ENCODE peak calls at places on chromosomes 11 and 22, in eight cellular contexts. B, X, O, F, W, J, C and D are unnamed samples.

GRCh38 chr22:27857441-27857840 is 55.9 kb upstream of the MN1 start:
- DNase-seq in W (peak), O (no peak), B (no peak), F (no peak), X (peak), C (no peak), J (no peak), D (no peak)

GRCh38 chr11:123382555-123383074 is 47.5 kb upstream of the GRAMD1B start:
- DNase-seq in X (no peak), O (no peak), F (no peak), W (no peak), J (no peak), C (no peak), B (no peak), D (no peak)

GRCh38 chr11:47886096-47886495 is 37.9 kb upstream of the NUP160 start:
- DNase-seq in F (no peak), O (no peak), W (peak), B (peak), C (peak), J (no peak), X (peak), D (no peak)

GRCh38 chr22:23913306-23913660 is 19.1 kb downstream of the MIF start:
- DNase-seq in B (no peak), X (no peak), W (no peak), O (no peak), F (no peak), C (no peak), J (no peak), D (no peak)

GRCh38 chr11:113618360-113618759 is 87.7 kb downstream of the TMPRSS5 start:
- DNase-seq in F (no peak), C (peak), X (peak), B (no peak), O (no peak), J (no peak), W (no peak), D (no peak)

GRCh38 chr22:41382098-41382578 is 396 bp downstream of the TEF start:
- DNase-seq in F (no peak), C (no peak), J (no peak), X (peak), W (no peak), B (peak), O (peak), D (peak)

GRCh38 chr11:59267738-59268475 is 55.2 kb upstream of the MPEG1 start:
- DNase-seq in B (no peak), X (no peak), W (no peak), F (no peak), J (no peak), O (no peak), C (no peak), D (no peak)

GRCh38 chr22:20494978-20495860 is at the start of gene KLHL22:
- DNase-seq in W (no peak), O (no peak), B (no peak), C (no peak), X (peak), J (no peak), F (no peak), D (peak)

GRCh38 chr11:11313426-11313825 is 39.6 kb downstream of the CSNK2A3 start:
- DNase-seq in C (peak), J (no peak), B (no peak), X (peak), F (no peak), O (no peak), W (no peak), D (no peak)

GRCh38 chr11:72661486-72661885 is 12.7 kb downstream of the PDE2A start:
- DNase-seq in O (no peak), X (no peak), F (no peak), C (no peak), B (no peak), J (no peak), W (no peak), D (no peak)

GRCh38 chr11:129006161-129006560 is 63.5 kb upstream of the TP53AIP1 start:
- DNase-seq in J (no peak), X (no peak), C (no peak), W (no peak), B (no peak), F (no peak), O (no peak), D (no peak)

GRCh38 chr11:15905815-15906214 is 450.5 kb downstream of the SOX6 start:
- DNase-seq in W (no peak), J (no peak), F (no peak), O (no peak), B (no peak), X (no peak), C (no peak), D (no peak)

GRCh38 chr11:132718711-132719641 is 813.3 kb downstream of the OPCML start:
- DNase-seq in C (peak), W (no peak), J (no peak), X (peak), F (no peak), O (no peak), B (peak), D (no peak)